ENCODE peak calls at places on chromosomes 6 and 20, in nine cellular contexts. S, V, O, I, J, K, F, N and D are unnamed samples.

GRCh38 chr6:28336284-28337024 is 506 bp upstream of the ZSCAN31 start:
- DNase-seq in S (no peak), V (peak; percentile 72), O (no peak), I (no peak), J (no peak), K (peak; percentile 65), F (peak; percentile 29), N (peak; percentile 60), D (peak; percentile 93)

GRCh38 chr6:131129657-131130545 is 5.4 kb upstream of the AKAP7 start:
- DNase-seq in S (no peak), V (peak; percentile 15), O (no peak), I (no peak), J (no peak), K (no peak), F (no peak), N (no peak), D (no peak)

GRCh38 chr6:54260025-54260424 is 48.2 kb upstream of the TINAG start:
- DNase-seq in S (no peak), V (no peak), O (no peak), I (no peak), J (no peak), K (no peak), F (no peak), N (no peak), D (no peak)

GRCh38 chr20:51487076-51487475 is 55.4 kb downstream of the NFATC2 start:
- DNase-seq in S (no peak), V (no peak), O (no peak), I (no peak), J (no peak), K (no peak), F (no peak), N (no peak), D (no peak)

GRCh38 chr20:45985573-45985972 is 13.6 kb upstream of the ZNF335 start:
- DNase-seq in S (no peak), V (no peak), O (no peak), I (no peak), J (no peak), K (peak; percentile 21), F (no peak), N (no peak), D (no peak)

GRCh38 chr20:50980071-50980681 is 21.6 kb downstream of the MOCS3 start:
- DNase-seq in S (peak; percentile 86), V (peak; percentile 100), O (peak; percentile 97), I (no peak), J (no peak), K (peak; percentile 98), F (peak; percentile 99), N (peak; percentile 63), D (no peak)

GRCh38 chr6:17494919-17495318 is 101.5 kb downstream of the CAP2 start:
- DNase-seq in S (no peak), V (no peak), O (no peak), I (no peak), J (no peak), K (no peak), F (no peak), N (no peak), D (no peak)

GRCh38 chr6:99589290-99589672 is 17.4 kb upstream of the PRDM13 start:
- DNase-seq in S (peak; percentile 29), V (peak; percentile 5), O (no peak), I (no peak), J (no peak), K (no peak), F (no peak), N (no peak), D (no peak)

GRCh38 chr6:28478518-28478917 is 35.2 kb upstream of the ZSCAN23 start:
- DNase-seq in S (no peak), V (no peak), O (no peak), I (no peak), J (no peak), K (no peak), F (peak; percentile 28), N (no peak), D (no peak)

GRCh38 chr6:34462561-34462971 is 3.3 kb upstream of the PACSIN1 start:
- DNase-seq in S (peak; percentile 53), V (peak; percentile 75), O (peak; percentile 2), I (no peak), J (no peak), K (peak; percentile 9), F (no peak), N (no peak), D (peak; percentile 57)

GRCh38 chr20:46357030-46357514 is 48.8 kb upstream of the CDH22 start:
- DNase-seq in S (no peak), V (no peak), O (no peak), I (no peak), J (no peak), K (no peak), F (no peak), N (no peak), D (no peak)

GRCh38 chr20:41058007-41058673 is 29.5 kb downstream of the TOP1 start:
- DNase-seq in S (peak; percentile 27), V (peak; percentile 92), O (peak; percentile 66), I (peak; percentile 13), J (no peak), K (peak; percentile 77), F (peak; percentile 86), N (no peak), D (no peak)

GRCh38 chr20:52959125-52959524 is 13.0 kb upstream of the TSHZ2 start:
- DNase-seq in S (no peak), V (no peak), O (no peak), I (no peak), J (no peak), K (no peak), F (no peak), N (no peak), D (no peak)

GRCh38 chr20:7879883-7880282 is 60.4 kb downstream of the HAO1 start:
- DNase-seq in S (peak; percentile 65), V (peak; percentile 90), O (no peak), I (no peak), J (no peak), K (peak; percentile 39), F (peak; percentile 28), N (no peak), D (no peak)

GRCh38 chr6:12483712-12484111 is 193.6 kb downstream of the EDN1 start:
- DNase-seq in S (peak; percentile 55), V (peak; percentile 98), O (peak; percentile 55), I (peak; percentile 6), J (no peak), K (peak; percentile 75), F (peak; percentile 88), N (no peak), D (no peak)

GRCh38 chr6:37308084-37308817 is 45.5 kb upstream of the RNF8 start:
- DNase-seq in S (peak; percentile 30), V (peak; percentile 58), O (no peak), I (no peak), J (no peak), K (peak; percentile 58), F (no peak), N (peak; percentile 15), D (no peak)

GRCh38 chr20:14986026-14986655 is 648.7 kb upstream of the FLRT3 start:
- DNase-seq in S (no peak), V (peak; percentile 96), O (no peak), I (no peak), J (no peak), K (peak; percentile 33), F (no peak), N (no peak), D (no peak)

GRCh38 chr6:90472716-90473115 is 114.2 kb downstream of the MAP3K7 start:
- DNase-seq in S (no peak), V (no peak), O (no peak), I (no peak), J (no peak), K (no peak), F (no peak), N (peak; percentile 64), D (no peak)

GRCh38 chr6:30719356-30719755 is 796 bp upstream of the TUBB start:
- DNase-seq in S (no peak), V (no peak), O (no peak), I (no peak), J (no peak), K (no peak), F (no peak), N (no peak), D (no peak)

GRCh38 chr6:111888928-111889696 is 15.9 kb upstream of the FYN start:
- DNase-seq in S (peak; percentile 25), V (no peak), O (no peak), I (no peak), J (no peak), K (peak; percentile 48), F (no peak), N (no peak), D (no peak)

GRCh38 chr6:28407401-28407800 is 7.9 kb upstream of the ZSCAN12 start:
- DNase-seq in S (no peak), V (no peak), O (no peak), I (no peak), J (no peak), K (no peak), F (no peak), N (no peak), D (no peak)

GRCh38 chr6:35925961-35926360 is 5.1 kb upstream of the SRPK1 start:
- DNase-seq in S (no peak), V (no peak), O (no peak), I (no peak), J (no peak), K (no peak), F (no peak), N (no peak), D (no peak)

GRCh38 chr6:1322206-1322605 is 10.3 kb downstream of the FOXQ1 start:
- DNase-seq in S (no peak), V (no peak), O (no peak), I (no peak), J (no peak), K (no peak), F (no peak), N (no peak), D (no peak)

GRCh38 chr6:130000526-130001228 is 17.7 kb upstream of the L3MBTL3 start:
- DNase-seq in S (no peak), V (no peak), O (no peak), I (no peak), J (no peak), K (no peak), F (no peak), N (no peak), D (no peak)

GRCh38 chr20:36975085-36975829 is 23.7 kb upstream of the SAMHD1 start:
- DNase-seq in S (no peak), V (no peak), O (no peak), I (no peak), J (peak; percentile 33), K (no peak), F (no peak), N (no peak), D (no peak)

GRCh38 chr6:90008189-90008907 is 114.1 kb downstream of the GJA10 start:
- DNase-seq in S (no peak), V (no peak), O (no peak), I (no peak), J (no peak), K (no peak), F (no peak), N (no peak), D (no peak)

GRCh38 chr6:167056370-167056769 is 57.2 kb downstream of the CEP43 start:
- DNase-seq in S (no peak), V (no peak), O (no peak), I (no peak), J (no peak), K (peak; percentile 32), F (peak; percentile 45), N (no peak), D (peak; percentile 8)

GRCh38 chr6:10505529-10505928 is 15.6 kb upstream of the GCNT2 start:
- DNase-seq in S (no peak), V (no peak), O (no peak), I (no peak), J (no peak), K (no peak), F (no peak), N (no peak), D (no peak)

GRCh38 chr20:41001497-41001896 is 27.1 kb upstream of the TOP1 start:
- DNase-seq in S (no peak), V (no peak), O (no peak), I (no peak), J (no peak), K (peak; percentile 52), F (no peak), N (no peak), D (no peak)

GRCh38 chr6:3022765-3023662 is 23.3 kb downstream of the NQO2 start:
- DNase-seq in S (no peak), V (no peak), O (no peak), I (no peak), J (no peak), K (no peak), F (peak; percentile 2), N (peak; percentile 77), D (no peak)

GRCh38 chr6:34515473-34516387 is 40.4 kb downstream of the SPDEF start:
- DNase-seq in S (no peak), V (no peak), O (no peak), I (no peak), J (no peak), K (no peak), F (no peak), N (no peak), D (no peak)